ENCODE peak calls at places on chromosomes 11 and 22, in ten cellular contexts. J, G, Z, W, N, S, U, R, H and K are unnamed samples.
A peak's percentile ranks its signal among the peaks of the same experiment; 100 is the strongest.

GRCh38 chr11:31464436-31464835 is 45.0 kb downstream of the IMMP1L start:
- DNase-seq in G (no peak), Z (no peak), U (no peak), N (no peak), H (no peak), W (no peak), S (no peak), J (no peak), R (no peak), K (no peak)

GRCh38 chr11:134266841-134267251 is 9.3 kb upstream of the GLB1L3 start:
- DNase-seq in N (no peak), S (no peak), H (no peak), G (no peak), Z (peak; percentile 52), W (peak; percentile 45), U (no peak), J (peak; percentile 27), R (no peak), K (no peak)

GRCh38 chr11:130168105-130168504 is 8.5 kb downstream of the ST14 start:
- DNase-seq in U (no peak), N (no peak), H (no peak), S (no peak), W (no peak), Z (no peak), R (no peak), J (no peak), G (no peak), K (no peak)

GRCh38 chr22:42284230-42284591 is 13.8 kb upstream of the TCF20 start:
- DNase-seq in R (no peak), H (no peak), S (no peak), W (no peak), J (no peak), N (no peak), G (no peak), U (no peak), Z (no peak), K (no peak)

GRCh38 chr11:1310315-1310687 is 869 bp upstream of the TOLLIP start:
- DNase-seq in R (no peak), U (peak; percentile 13), N (peak; percentile 47), H (no peak), G (no peak), S (no peak), W (no peak), J (no peak), Z (no peak), K (no peak)

GRCh38 chr11:122563761-122564160 is 91.8 kb upstream of the UBASH3B start:
- DNase-seq in W (no peak), G (no peak), J (no peak), R (no peak), S (no peak), Z (no peak), N (no peak), H (no peak), U (no peak), K (no peak)

GRCh38 chr22:37316405-37316804 is 34.1 kb downstream of the CYTH4 start:
- DNase-seq in H (no peak), R (no peak), S (no peak), J (no peak), U (no peak), W (no peak), G (no peak), Z (no peak), N (no peak), K (no peak)

GRCh38 chr11:120577624-120578363 is 66.2 kb downstream of the GRIK4 start:
- DNase-seq in G (no peak), Z (no peak), U (no peak), H (no peak), W (no peak), R (no peak), N (no peak), J (no peak), S (no peak), K (no peak)

GRCh38 chr11:862028-862703 is 19.5 kb downstream of the TSPAN4 start:
- DNase-seq in H (no peak), S (no peak), R (no peak), U (no peak), N (no peak), Z (no peak), G (no peak), J (no peak), W (no peak), K (no peak)

GRCh38 chr11:66983275-66983924 is 8.3 kb downstream of the C11orf86 start:
- DNase-seq in N (no peak), J (no peak), G (no peak), H (no peak), S (no peak), R (no peak), U (no peak), W (no peak), Z (no peak), K (no peak)

GRCh38 chr11:98561877-98562395 is 458.8 kb upstream of the CNTN5 start:
- DNase-seq in N (no peak), Z (no peak), G (no peak), U (no peak), H (no peak), J (no peak), S (no peak), R (no peak), W (no peak), K (no peak)

GRCh38 chr22:32587449-32587848 is 112.8 kb downstream of the FBXO7 start:
- DNase-seq in S (no peak), U (no peak), J (peak; percentile 42), G (peak; percentile 50), H (no peak), W (no peak), R (peak; percentile 59), N (no peak), Z (no peak), K (peak; percentile 80)

GRCh38 chr11:133122260-133122659 is 410.0 kb downstream of the OPCML start:
- DNase-seq in J (no peak), Z (no peak), N (no peak), H (no peak), S (no peak), W (no peak), U (no peak), R (no peak), G (no peak), K (no peak)

GRCh38 chr22:45771711-45772110 is 100.1 kb downstream of the ATXN10 start:
- DNase-seq in J (no peak), G (no peak), R (no peak), Z (no peak), U (no peak), S (no peak), W (no peak), H (no peak), N (no peak), K (no peak)

GRCh38 chr22:38984224-38984623 is 2.1 kb downstream of the APOBEC3B start:
- DNase-seq in G (no peak), J (no peak), U (no peak), Z (no peak), N (peak; percentile 48), W (no peak), S (no peak), H (no peak), R (no peak), K (no peak)

GRCh38 chr11:64093233-64094039 is 57.7 kb downstream of the FLRT1 start:
- DNase-seq in Z (no peak), J (no peak), W (peak; percentile 18), G (peak; percentile 49), S (no peak), N (no peak), U (no peak), R (no peak), H (peak; percentile 23), K (no peak)

GRCh38 chr11:1877211-1878133 is 14.2 kb downstream of the PRR33 start:
- DNase-seq in R (peak; percentile 19), G (peak; percentile 56), J (no peak), Z (no peak), S (no peak), H (peak; percentile 32), N (no peak), U (no peak), W (peak; percentile 44), K (peak; percentile 80)